ENCODE peak calls at places on chromosomes 11 and 22, in six cellular contexts. N, L, M, G, P and B are unnamed samples.
A peak's percentile ranks its signal among the peaks of the same experiment; 100 is the strongest.

GRCh38 chr11:112050721-112051120 is 23.1 kb downstream of the PIH1D2 start:
- DNase-seq in M (no peak), N (no peak), L (no peak), P (peak; percentile 40), G (no peak), B (no peak)

GRCh38 chr11:1928038-1928890 is 8.8 kb downstream of the TNNT3 start:
- DNase-seq in P (no peak), M (no peak), N (no peak), G (no peak), L (no peak), B (no peak)

GRCh38 chr22:42061041-42061440 is 9.6 kb downstream of the NAGA start:
- DNase-seq in G (no peak), L (no peak), M (no peak), P (no peak), N (no peak), B (no peak)

GRCh38 chr11:17738350-17739207 is 4.0 kb downstream of the KCNC1 start:
- DNase-seq in L (no peak), M (no peak), N (no peak), P (no peak), G (no peak), B (peak; percentile 7)

GRCh38 chr11:30583505-30584280 is 2.5 kb downstream of the MPPED2 start:
- DNase-seq in G (no peak), N (no peak), M (no peak), L (no peak), P (no peak), B (peak; percentile 31)

GRCh38 chr11:17544181-17544622 is at the start of gene USH1C:
- DNase-seq in P (no peak), N (no peak), L (no peak), G (no peak), M (no peak), B (peak; percentile 24)

GRCh38 chr11:133920109-133920990 is 36.4 kb downstream of the IGSF9B start:
- DNase-seq in M (no peak), P (no peak), L (no peak), N (no peak), G (no peak), B (no peak)

GRCh38 chr11:96755752-96756151 is 365.9 kb downstream of the JRKL start:
- DNase-seq in L (no peak), N (no peak), M (no peak), P (no peak), G (no peak), B (no peak)